ENCODE peak calls at places on chromosome 6, in seven cellular contexts. One of them, this sample, is unnamed.

GRCh38 chr6:106103728-106104109 is 17.6 kb downstream of the PRDM1 start:
- DNase-seq in uterus: no peak
- DNase-seq in adrenal gland: no peak
- DNase-seq in AG04449: no peak
- DNase-seq in heart left ventricle: no peak
- DNase-seq in choroid plexus epithelial cell: no peak
- DNase-seq in epithelial cell of esophagus: peak; percentile 50
- DNase-seq in this sample: no peak

GRCh38 chr6:112163295-112164257 is 76.2 kb downstream of the FAM229B start:
- DNase-seq in uterus: peak; percentile 73
- DNase-seq in adrenal gland: peak; percentile 81
- DNase-seq in AG04449: no peak
- DNase-seq in heart left ventricle: peak; percentile 36
- DNase-seq in choroid plexus epithelial cell: peak; percentile 55
- DNase-seq in epithelial cell of esophagus: peak; percentile 62
- DNase-seq in this sample: peak; percentile 50

GRCh38 chr6:159090530-159091306 is 45.9 kb upstream of the TAGAP start:
- DNase-seq in uterus: peak; percentile 52
- DNase-seq in adrenal gland: peak; percentile 69
- DNase-seq in AG04449: no peak
- DNase-seq in heart left ventricle: no peak
- DNase-seq in choroid plexus epithelial cell: no peak
- DNase-seq in epithelial cell of esophagus: no peak
- DNase-seq in this sample: no peak

GRCh38 chr6:52391599-52391998 is 28.5 kb upstream of the EFHC1 start:
- DNase-seq in uterus: no peak
- DNase-seq in adrenal gland: no peak
- DNase-seq in AG04449: no peak
- DNase-seq in heart left ventricle: no peak
- DNase-seq in choroid plexus epithelial cell: no peak
- DNase-seq in epithelial cell of esophagus: no peak
- DNase-seq in this sample: no peak

GRCh38 chr6:4055420-4056041 is 23.4 kb downstream of the FAM217A start:
- DNase-seq in uterus: no peak
- DNase-seq in adrenal gland: peak; percentile 65
- DNase-seq in AG04449: peak; percentile 50
- DNase-seq in heart left ventricle: no peak
- DNase-seq in choroid plexus epithelial cell: peak; percentile 91
- DNase-seq in epithelial cell of esophagus: peak; percentile 91
- DNase-seq in this sample: peak; percentile 74

GRCh38 chr6:139250296-139251274 is 41.2 kb downstream of the TXLNB start:
- DNase-seq in uterus: peak; percentile 34
- DNase-seq in adrenal gland: peak; percentile 65
- DNase-seq in AG04449: no peak
- DNase-seq in heart left ventricle: peak; percentile 67
- DNase-seq in choroid plexus epithelial cell: peak; percentile 84
- DNase-seq in epithelial cell of esophagus: peak; percentile 73
- DNase-seq in this sample: peak; percentile 64

GRCh38 chr6:146813554-146813953 is 214.8 kb downstream of the ADGB start:
- DNase-seq in uterus: no peak
- DNase-seq in adrenal gland: no peak
- DNase-seq in AG04449: no peak
- DNase-seq in heart left ventricle: no peak
- DNase-seq in choroid plexus epithelial cell: peak; percentile 23
- DNase-seq in epithelial cell of esophagus: no peak
- DNase-seq in this sample: peak; percentile 48

GRCh38 chr6:111798281-111798725 is 74.9 kb downstream of the FYN start:
- DNase-seq in uterus: no peak
- DNase-seq in adrenal gland: no peak
- DNase-seq in AG04449: no peak
- DNase-seq in heart left ventricle: no peak
- DNase-seq in choroid plexus epithelial cell: no peak
- DNase-seq in epithelial cell of esophagus: no peak
- DNase-seq in this sample: no peak

GRCh38 chr6:7818480-7819165 is 92.0 kb downstream of the TXNDC5 start:
- DNase-seq in uterus: peak; percentile 27
- DNase-seq in adrenal gland: no peak
- DNase-seq in AG04449: no peak
- DNase-seq in heart left ventricle: peak; percentile 37
- DNase-seq in choroid plexus epithelial cell: no peak
- DNase-seq in epithelial cell of esophagus: no peak
- DNase-seq in this sample: peak; percentile 58

GRCh38 chr6:144013486-144013909 is 5.4 kb upstream of the PLAGL1 start:
- DNase-seq in uterus: peak; percentile 77
- DNase-seq in adrenal gland: peak; percentile 88
- DNase-seq in AG04449: no peak
- DNase-seq in heart left ventricle: peak; percentile 68
- DNase-seq in choroid plexus epithelial cell: peak; percentile 85
- DNase-seq in epithelial cell of esophagus: peak; percentile 77
- DNase-seq in this sample: peak; percentile 87

GRCh38 chr6:89563866-89564265 is 74.7 kb downstream of the LYRM2 start:
- DNase-seq in uterus: no peak
- DNase-seq in adrenal gland: no peak
- DNase-seq in AG04449: no peak
- DNase-seq in heart left ventricle: no peak
- DNase-seq in choroid plexus epithelial cell: no peak
- DNase-seq in epithelial cell of esophagus: no peak
- DNase-seq in this sample: no peak

GRCh38 chr6:1553562-1554088 is 56.1 kb upstream of the FOXC1 start:
- DNase-seq in uterus: no peak
- DNase-seq in adrenal gland: no peak
- DNase-seq in AG04449: no peak
- DNase-seq in heart left ventricle: no peak
- DNase-seq in choroid plexus epithelial cell: no peak
- DNase-seq in epithelial cell of esophagus: peak; percentile 32
- DNase-seq in this sample: peak; percentile 28

GRCh38 chr6:135334169-135334568 is 153.1 kb downstream of the MYB start:
- DNase-seq in uterus: no peak
- DNase-seq in adrenal gland: no peak
- DNase-seq in AG04449: no peak
- DNase-seq in heart left ventricle: no peak
- DNase-seq in choroid plexus epithelial cell: peak; percentile 61
- DNase-seq in epithelial cell of esophagus: peak; percentile 56
- DNase-seq in this sample: peak; percentile 26

GRCh38 chr6:8940356-8940755 is 505.0 kb upstream of the SLC35B3 start:
- DNase-seq in uterus: no peak
- DNase-seq in adrenal gland: no peak
- DNase-seq in AG04449: no peak
- DNase-seq in heart left ventricle: no peak
- DNase-seq in choroid plexus epithelial cell: peak; percentile 10
- DNase-seq in epithelial cell of esophagus: peak; percentile 10
- DNase-seq in this sample: no peak

GRCh38 chr6:160085713-160086505 is 35.7 kb upstream of the SLC22A1 start:
- DNase-seq in uterus: no peak
- DNase-seq in adrenal gland: no peak
- DNase-seq in AG04449: no peak
- DNase-seq in heart left ventricle: no peak
- DNase-seq in choroid plexus epithelial cell: no peak
- DNase-seq in epithelial cell of esophagus: no peak
- DNase-seq in this sample: no peak

GRCh38 chr6:22117663-22118062 is 179.2 kb downstream of the PRL start:
- DNase-seq in uterus: no peak
- DNase-seq in adrenal gland: no peak
- DNase-seq in AG04449: no peak
- DNase-seq in heart left ventricle: no peak
- DNase-seq in choroid plexus epithelial cell: no peak
- DNase-seq in epithelial cell of esophagus: no peak
- DNase-seq in this sample: no peak

GRCh38 chr6:19876672-19877071 is 39.5 kb downstream of the ID4 start:
- DNase-seq in uterus: no peak
- DNase-seq in adrenal gland: no peak
- DNase-seq in AG04449: no peak
- DNase-seq in heart left ventricle: no peak
- DNase-seq in choroid plexus epithelial cell: no peak
- DNase-seq in epithelial cell of esophagus: no peak
- DNase-seq in this sample: no peak

GRCh38 chr6:125787791-125788190 is 3.0 kb upstream of the NCOA7 start:
- DNase-seq in uterus: no peak
- DNase-seq in adrenal gland: peak; percentile 37
- DNase-seq in AG04449: no peak
- DNase-seq in heart left ventricle: no peak
- DNase-seq in choroid plexus epithelial cell: peak; percentile 84
- DNase-seq in epithelial cell of esophagus: peak; percentile 27
- DNase-seq in this sample: peak; percentile 81

GRCh38 chr6:125944434-125944816 is 12.1 kb upstream of the HINT3 start:
- DNase-seq in uterus: peak; percentile 76
- DNase-seq in adrenal gland: peak; percentile 87
- DNase-seq in AG04449: no peak
- DNase-seq in heart left ventricle: peak; percentile 68
- DNase-seq in choroid plexus epithelial cell: peak; percentile 84
- DNase-seq in epithelial cell of esophagus: peak; percentile 77
- DNase-seq in this sample: peak; percentile 83

DNA sequence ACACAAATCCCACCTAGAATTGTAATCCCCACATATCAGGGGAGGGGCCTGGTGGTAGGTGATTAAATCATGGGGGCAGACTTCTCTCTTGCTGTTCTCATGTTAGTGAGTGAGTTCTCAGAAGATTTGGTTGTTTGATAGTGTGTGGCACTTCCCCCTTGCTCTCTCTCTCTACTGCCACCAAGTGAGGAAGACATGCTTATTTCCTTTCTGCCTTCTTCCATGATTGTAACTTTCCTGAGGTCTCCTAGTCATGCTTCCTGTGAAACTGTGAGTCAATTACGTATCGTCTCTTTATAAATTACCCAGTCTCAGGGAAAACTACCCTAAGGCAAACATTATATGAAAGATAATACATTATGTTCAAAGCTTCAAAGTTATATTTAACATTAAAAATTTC is 1297.5 kb upstream of the CITED2 start:
- DNase-seq in uterus: no peak
- DNase-seq in adrenal gland: no peak
- DNase-seq in AG04449: no peak
- DNase-seq in heart left ventricle: no peak
- DNase-seq in choroid plexus epithelial cell: peak; percentile 11
- DNase-seq in epithelial cell of esophagus: peak; percentile 73
- DNase-seq in this sample: peak; percentile 56
- TF ChIP-seq CTCF in uterus: no peak
- TF ChIP-seq CTCF in adrenal gland: no peak
- TF ChIP-seq CTCF in AG04449: no peak
- TF ChIP-seq CTCF in heart left ventricle: no peak
- TF ChIP-seq CTCF in choroid plexus epithelial cell: peak; percentile 20
- TF ChIP-seq CTCF in epithelial cell of esophagus: peak; percentile 41
- TF ChIP-seq CTCF in this sample: peak; percentile 27

GRCh38 chr6:11008821-11009220 is 35.3 kb downstream of the ELOVL2 start:
- DNase-seq in uterus: no peak
- DNase-seq in adrenal gland: no peak
- DNase-seq in AG04449: no peak
- DNase-seq in heart left ventricle: no peak
- DNase-seq in choroid plexus epithelial cell: peak; percentile 75
- DNase-seq in epithelial cell of esophagus: no peak
- DNase-seq in this sample: peak; percentile 85

GRCh38 chr6:11007715-11008608 is 36.1 kb downstream of the ELOVL2 start:
- DNase-seq in uterus: no peak
- DNase-seq in adrenal gland: no peak
- DNase-seq in AG04449: no peak
- DNase-seq in heart left ventricle: no peak
- DNase-seq in choroid plexus epithelial cell: peak; percentile 69
- DNase-seq in epithelial cell of esophagus: peak; percentile 82
- DNase-seq in this sample: peak; percentile 63

GRCh38 chr6:11009353-11009752 is 34.8 kb downstream of the ELOVL2 start:
- DNase-seq in uterus: no peak
- DNase-seq in adrenal gland: no peak
- DNase-seq in AG04449: no peak
- DNase-seq in heart left ventricle: no peak
- DNase-seq in choroid plexus epithelial cell: peak; percentile 6
- DNase-seq in epithelial cell of esophagus: peak; percentile 66
- DNase-seq in this sample: peak; percentile 61

GRCh38 chr6:11002176-11002575 is 41.9 kb downstream of the ELOVL2 start:
- DNase-seq in uterus: no peak
- DNase-seq in adrenal gland: no peak
- DNase-seq in AG04449: no peak
- DNase-seq in heart left ventricle: no peak
- DNase-seq in choroid plexus epithelial cell: no peak
- DNase-seq in epithelial cell of esophagus: no peak
- DNase-seq in this sample: no peak

DNA sequence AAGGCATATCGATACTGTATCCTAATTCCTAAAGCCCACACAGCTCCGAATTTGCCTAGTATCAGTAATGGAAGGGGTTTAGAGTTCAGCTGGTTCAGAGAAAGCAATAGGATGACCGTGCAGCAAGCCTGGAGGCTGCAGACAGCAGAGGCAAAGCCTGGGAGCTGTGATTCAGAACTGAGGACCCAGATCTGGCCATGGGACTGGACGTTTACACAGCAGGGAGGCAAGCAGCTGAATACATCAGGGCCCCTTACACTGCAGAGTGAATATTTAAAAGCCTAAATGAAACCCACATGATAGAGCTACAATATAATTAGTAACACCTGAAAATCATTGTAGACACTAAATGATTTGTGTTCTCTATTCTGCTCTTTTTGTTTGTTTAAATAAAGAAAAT is 38.0 kb downstream of the ELOVL2 start:
- DNase-seq in uterus: no peak
- DNase-seq in adrenal gland: no peak
- DNase-seq in AG04449: no peak
- DNase-seq in heart left ventricle: no peak
- DNase-seq in choroid plexus epithelial cell: peak; percentile 75
- DNase-seq in epithelial cell of esophagus: no peak
- DNase-seq in this sample: no peak
- H3K4me3 ChIP-seq in uterus: no peak overlapping the region
- H3K4me3 ChIP-seq in adrenal gland: no peak overlapping the region
- H3K4me3 ChIP-seq in AG04449: no peak overlapping the region
- H3K4me3 ChIP-seq in heart left ventricle: no peak overlapping the region
- H3K4me3 ChIP-seq in choroid plexus epithelial cell: no peak overlapping the region
- H3K4me3 ChIP-seq in epithelial cell of esophagus: no peak overlapping the region
- H3K4me3 ChIP-seq in this sample: no peak overlapping the region

GRCh38 chr6:27183082-27183832 is 64.2 kb upstream of the PRSS16 start:
- DNase-seq in uterus: no peak
- DNase-seq in adrenal gland: no peak
- DNase-seq in AG04449: no peak
- DNase-seq in heart left ventricle: no peak
- DNase-seq in choroid plexus epithelial cell: no peak
- DNase-seq in epithelial cell of esophagus: no peak
- DNase-seq in this sample: no peak
- TF ChIP-seq CTCF in uterus: no peak
- TF ChIP-seq CTCF in adrenal gland: no peak
- TF ChIP-seq CTCF in AG04449: no peak
- TF ChIP-seq CTCF in heart left ventricle: no peak
- TF ChIP-seq CTCF in choroid plexus epithelial cell: no peak
- TF ChIP-seq CTCF in epithelial cell of esophagus: no peak
- TF ChIP-seq CTCF in this sample: no peak

DNA sequence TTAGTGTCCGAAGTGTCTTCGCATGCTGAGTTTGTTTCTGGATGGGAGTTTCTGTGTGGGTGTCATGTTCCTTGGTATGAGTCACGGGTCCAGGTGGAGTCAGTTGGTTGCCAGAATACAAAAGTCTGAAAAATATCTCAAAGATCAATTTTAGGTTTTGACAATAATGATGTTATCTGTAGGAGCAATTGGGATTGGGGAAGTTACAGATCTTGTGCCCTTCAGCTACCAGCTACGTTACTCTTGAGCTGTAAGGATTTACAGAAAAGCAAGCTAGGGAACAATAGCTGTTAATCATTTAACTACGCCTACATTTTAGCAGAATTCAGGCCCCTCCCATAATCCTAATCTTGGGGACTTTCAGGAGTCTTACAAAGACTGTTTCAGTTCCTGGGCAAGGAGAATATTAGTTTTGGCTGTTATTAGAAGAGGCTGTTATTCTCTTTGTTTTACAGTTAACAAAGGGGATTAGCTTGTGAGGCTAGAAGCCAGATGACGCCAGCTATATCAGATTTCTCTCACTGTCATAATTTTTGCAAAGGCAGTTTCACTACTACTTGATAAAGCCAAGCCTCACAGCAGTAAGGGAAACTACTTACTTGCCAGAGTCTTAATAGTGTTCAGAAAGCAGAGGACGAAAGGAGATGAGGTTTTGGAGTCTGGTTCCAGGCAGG is 15.4 kb upstream of the SLC22A16 start:
- DNase-seq in uterus: peak; percentile 35
- DNase-seq in adrenal gland: no peak
- DNase-seq in AG04449: no peak
- DNase-seq in heart left ventricle: no peak
- DNase-seq in choroid plexus epithelial cell: peak; percentile 86
- DNase-seq in epithelial cell of esophagus: peak; percentile 87
- DNase-seq in this sample: peak; percentile 51
- H3K4me3 ChIP-seq in uterus: no peak overlapping the region
- H3K4me3 ChIP-seq in adrenal gland: no peak overlapping the region
- H3K4me3 ChIP-seq in AG04449: no peak overlapping the region
- H3K4me3 ChIP-seq in heart left ventricle: no peak overlapping the region
- H3K4me3 ChIP-seq in choroid plexus epithelial cell: peak overlapping the region; percentile 19
- H3K4me3 ChIP-seq in epithelial cell of esophagus: no peak overlapping the region
- H3K4me3 ChIP-seq in this sample: no peak overlapping the region

This sample was measured in cardiac fibroblast.